ENCODE peak calls at places on chromosomes 2 and 18, in four cellular contexts. R, I, X and F are unnamed samples.

GRCh38 chr2:120899373-120899772 is 163.7 kb downstream of the GLI2 start:
- DNase-seq in X (no peak), I (no peak), R (no peak), F (no peak)

GRCh38 chr2:239072786-239073185 is 224.9 kb downstream of the TWIST2 start:
- DNase-seq in X (no peak), R (no peak), I (no peak), F (no peak)

GRCh38 chr2:65317841-65318240 is 90.2 kb downstream of the ACTR2 start:
- DNase-seq in I (no peak), X (peak), R (peak), F (no peak)

GRCh38 chr2:1628893-1629292 is 115.4 kb downstream of the PXDN start:
- DNase-seq in R (peak), I (peak), X (no peak), F (peak)

GRCh38 chr18:25453556-25454269 is 101.7 kb upstream of the ZNF521 start:
- DNase-seq in R (peak), X (no peak), I (no peak), F (peak)

GRCh38 chr2:168397629-168398028 is 58.4 kb upstream of the CERS6 start:
- DNase-seq in R (peak), X (no peak), I (no peak), F (peak)

GRCh38 chr18:41338341-41338740 is 616.7 kb upstream of the PIK3C3 start:
- DNase-seq in X (no peak), R (no peak), I (no peak), F (no peak)

GRCh38 chr2:190759749-190760213 is 110.9 kb downstream of the NAB1 start:
- DNase-seq in R (peak), X (no peak), I (peak), F (peak)

GRCh38 chr2:149991576-149991975 is 404.0 kb upstream of the MMADHC start:
- DNase-seq in I (peak), R (peak), X (no peak), F (peak)

GRCh38 chr2:24482256-24482971 is 8.6 kb upstream of the NCOA1 start:
- DNase-seq in X (no peak), I (peak), R (peak), F (no peak)

GRCh38 chr2:32291746-32292145 is 14.0 kb downstream of the YIPF4 start:
- DNase-seq in X (no peak), I (no peak), R (no peak), F (no peak)

GRCh38 chr2:58107803-58108710 is 61.5 kb downstream of the VRK2 start:
- DNase-seq in R (peak), I (peak), X (no peak), F (peak)

GRCh38 chr2:108965540-108966299 is 23.3 kb downstream of the EDAR start:
- DNase-seq in I (no peak), R (no peak), X (no peak), F (no peak)

GRCh38 chr18:25298853-25299274 is 53.1 kb downstream of the ZNF521 start:
- DNase-seq in X (no peak), R (peak), I (peak), F (peak)